ENCODE peak calls at places on chromosomes 12 and 14, in seven cellular contexts. B, Z, K, W, M, A and L are unnamed samples.

GRCh38 chr12:109727746-109728726 is 14.4 kb downstream of the FAM222A start:
- DNase-seq in Z (no peak), B (no peak), K (no peak), W (no peak), A (no peak), M (no peak), L (no peak)

GRCh38 chr12:94100254-94100653 is 48.1 kb upstream of the PLXNC1 start:
- DNase-seq in Z (no peak), B (no peak), A (peak; percentile 18), K (peak; percentile 9), M (no peak), W (no peak), L (peak; percentile 12)

GRCh38 chr14:55965851-55966250 is 152.4 kb upstream of the PELI2 start:
- DNase-seq in W (no peak), Z (no peak), A (no peak), B (no peak), K (no peak), M (no peak), L (no peak)

GRCh38 chr14:89921896-89922548 is 32.5 kb downstream of the EFCAB11 start:
- DNase-seq in A (no peak), M (no peak), B (no peak), W (no peak), K (peak; percentile 86), Z (no peak), L (peak; percentile 84)

GRCh38 chr14:21860172-21860571 is 186.6 kb upstream of the OR4E1 start:
- DNase-seq in K (no peak), Z (no peak), A (no peak), B (no peak), M (no peak), W (no peak), L (peak; percentile 1)

GRCh38 chr12:121968880-121969279 is 50.5 kb downstream of the CFAP251 start:
- DNase-seq in B (no peak), A (no peak), W (no peak), Z (peak; percentile 43), M (no peak), K (no peak), L (no peak)

GRCh38 chr14:61749867-61750266 is 12.4 kb upstream of the SNAPC1 start:
- DNase-seq in B (no peak), A (peak; percentile 89), M (no peak), K (no peak), Z (no peak), W (no peak), L (no peak)

GRCh38 chr14:40340708-40341107 is 908.5 kb upstream of the FBXO33 start:
- DNase-seq in A (no peak), M (no peak), Z (no peak), B (no peak), K (no peak), W (no peak), L (no peak)

GRCh38 chr12:132399092-132400010 is 70.0 kb upstream of the GALNT9 start:
- DNase-seq in M (no peak), W (no peak), Z (peak; percentile 13), A (peak; percentile 58), K (no peak), B (no peak), L (no peak)

GRCh38 chr14:58824106-58824505 is 186.3 kb downstream of the DACT1 start:
- DNase-seq in W (no peak), A (no peak), K (peak; percentile 40), M (no peak), B (no peak), Z (no peak), L (no peak)

GRCh38 chr12:124336742-124337520 is 42.0 kb downstream of the RFLNA start:
- DNase-seq in B (no peak), M (no peak), K (no peak), W (no peak), A (no peak), Z (no peak), L (no peak)

GRCh38 chr14:104109731-104110361 is 24.3 kb downstream of the ASPG start:
- DNase-seq in M (no peak), A (no peak), Z (no peak), W (no peak), K (no peak), B (no peak), L (no peak)

GRCh38 chr12:32307352-32307751 is 92.0 kb upstream of the FGD4 start:
- DNase-seq in M (no peak), A (no peak), W (no peak), Z (no peak), B (no peak), K (no peak), L (no peak)

GRCh38 chr12:43957732-43958131 is 121.9 kb downstream of the TMEM117 start:
- DNase-seq in W (peak; percentile 16), B (no peak), Z (no peak), M (no peak), A (peak; percentile 46), K (peak; percentile 69), L (peak; percentile 83)

GRCh38 chr12:3775385-3776035 is 22.6 kb upstream of the CRACR2A start:
- DNase-seq in Z (no peak), B (no peak), W (no peak), A (no peak), M (no peak), K (no peak), L (no peak)

GRCh38 chr12:122643207-122643805 is 59.9 kb downstream of the HCAR2 start:
- DNase-seq in A (no peak), B (no peak), M (no peak), Z (no peak), W (no peak), K (peak; percentile 36), L (no peak)

GRCh38 chr14:89564999-89565398 is 148.0 kb upstream of the FOXN3 start:
- DNase-seq in K (no peak), Z (no peak), M (no peak), A (no peak), W (no peak), B (no peak), L (no peak)

GRCh38 chr12:62692884-62693283 is 226.3 kb downstream of the MON2 start:
- DNase-seq in K (peak; percentile 91), B (no peak), M (no peak), Z (no peak), A (no peak), W (no peak), L (peak; percentile 23)

GRCh38 chr12:65430571-65431306 is 152.3 kb downstream of the MSRB3 start:
- DNase-seq in A (no peak), B (no peak), K (peak; percentile 69), Z (no peak), M (no peak), W (no peak), L (peak; percentile 72)

GRCh38 chr12:52526511-52526951 is 6.3 kb upstream of the KRT5 start:
- DNase-seq in B (no peak), K (no peak), M (no peak), Z (peak; percentile 13), A (no peak), W (no peak), L (no peak)

GRCh38 chr12:55935742-55936151 is 4.8 kb downstream of the DGKA start:
- DNase-seq in B (no peak), M (no peak), K (no peak), W (no peak), Z (no peak), A (no peak), L (no peak)

GRCh38 chr14:60242420-60242819 is 6.6 kb upstream of the PPM1A start:
- DNase-seq in A (no peak), K (no peak), Z (no peak), M (no peak), W (no peak), B (no peak), L (no peak)

GRCh38 chr12:105933671-105934665 is 204.8 kb downstream of the NUAK1 start:
- DNase-seq in M (no peak), K (peak; percentile 98), A (no peak), W (peak; percentile 90), Z (peak; percentile 54), B (no peak), L (peak; percentile 95)

GRCh38 chr14:95314609-95315008 is 5.1 kb downstream of the CLMN start:
- DNase-seq in M (no peak), K (no peak), W (no peak), Z (peak; percentile 45), A (no peak), B (no peak), L (peak; percentile 62)

GRCh38 chr14:91754819-91755218 is 22.9 kb upstream of the CATSPERB start:
- DNase-seq in Z (no peak), W (no peak), B (no peak), A (no peak), M (no peak), K (no peak), L (no peak)

GRCh38 chr12:89556976-89557375 is 31.1 kb upstream of the POC1B start:
- DNase-seq in W (no peak), A (no peak), Z (no peak), K (no peak), B (no peak), M (no peak), L (no peak)

GRCh38 chr12:13343380-13343779 is 146.9 kb downstream of the EMP1 start:
- DNase-seq in M (no peak), Z (no peak), B (no peak), W (no peak), K (no peak), A (no peak), L (no peak)

GRCh38 chr12:93595336-93595735 is 22.9 kb downstream of the SOCS2 start:
- DNase-seq in M (no peak), B (no peak), A (no peak), W (no peak), K (no peak), Z (no peak), L (no peak)

GRCh38 chr12:107320031-107320928 is 226.9 kb upstream of the CRY1 start:
- DNase-seq in M (no peak), A (no peak), Z (no peak), W (no peak), K (peak; percentile 42), B (peak; percentile 60), L (peak; percentile 53)

GRCh38 chr14:65449647-65450046 is 37.1 kb downstream of the FUT8 start:
- DNase-seq in K (no peak), M (no peak), B (no peak), A (no peak), W (no peak), Z (no peak), L (no peak)

GRCh38 chr14:105862581-105863239 is 336.3 kb downstream of the TMEM121 start:
- DNase-seq in K (no peak), M (no peak), B (no peak), Z (peak; percentile 17), W (no peak), A (no peak), L (no peak)

GRCh38 chr12:21618566-21618965 is 13.9 kb upstream of the GYS2 start:
- DNase-seq in Z (no peak), A (no peak), M (no peak), K (no peak), B (no peak), W (no peak), L (no peak)

GRCh38 chr12:31234955-31235867 is 90.7 kb downstream of the SINHCAF start:
- DNase-seq in W (no peak), M (no peak), B (no peak), Z (no peak), K (peak; percentile 35), A (peak; percentile 86), L (peak; percentile 67)

GRCh38 chr14:56874375-56874774 is 64.1 kb upstream of the OTX2 start:
- DNase-seq in W (no peak), Z (no peak), B (no peak), A (no peak), M (no peak), K (no peak), L (no peak)